ENCODE peak calls at places on chromosomes 12 and 14, in seven cellular contexts. C is OCI-LY7, F is GM10248, N is lower leg skin, K is hepatocyte, I is lower lobe of right lung, X is tibial artery. D is an unnamed sample.
A peak's percentile ranks its signal among the peaks of the same experiment; 100 is the strongest.

GRCh38 chr14:58061581-58061980 is 90.4 kb downstream of the ARMH4 start:
- DNase-seq in C (no peak), F (no peak), N (no peak), K (no peak), I (no peak), X (no peak), D (no peak)

GRCh38 chr12:126492181-126492580 is 1426.9 kb downstream of the AACS start:
- DNase-seq in C (no peak), F (no peak), N (no peak), K (no peak), I (no peak), X (no peak), D (no peak)

GRCh38 chr14:89485264-89485663 is 68.2 kb upstream of the FOXN3 start:
- DNase-seq in C (no peak), F (no peak), N (no peak), K (no peak), I (no peak), X (peak; percentile 45), D (no peak)

GRCh38 chr14:104280085-104280901 is 141.9 kb downstream of the KIF26A start:
- DNase-seq in C (no peak), F (no peak), N (no peak), K (no peak), I (peak; percentile 32), X (peak; percentile 49), D (peak; percentile 81)

GRCh38 chr14:97603201-97603600 is 806.0 kb downstream of the VRK1 start:
- DNase-seq in C (no peak), F (no peak), N (no peak), K (no peak), I (no peak), X (no peak), D (no peak)

GRCh38 chr14:50233335-50234250 is 2.2 kb upstream of the SOS2 start:
- DNase-seq in C (no peak), F (no peak), N (no peak), K (no peak), I (no peak), X (no peak), D (no peak)

GRCh38 chr12:23349550-23349949 is 599.9 kb downstream of the SOX5 start:
- DNase-seq in C (no peak), F (no peak), N (no peak), K (no peak), I (no peak), X (no peak), D (no peak)

GRCh38 chr12:98408681-98409080 is 106.7 kb upstream of the TMPO start:
- DNase-seq in C (no peak), F (no peak), N (no peak), K (no peak), I (no peak), X (no peak), D (no peak)

GRCh38 chr12:92297405-92297804 is 151.8 kb upstream of the BTG1 start:
- DNase-seq in C (no peak), F (no peak), N (no peak), K (no peak), I (no peak), X (no peak), D (no peak)

GRCh38 chr12:24499151-24500146 is 449.5 kb downstream of the BCAT1 start:
- DNase-seq in C (no peak), F (no peak), N (no peak), K (peak; percentile 9), I (no peak), X (no peak), D (no peak)

GRCh38 chr12:24500466-24501232 is 448.3 kb downstream of the BCAT1 start:
- DNase-seq in C (no peak), F (no peak), N (no peak), K (no peak), I (no peak), X (no peak), D (no peak)

GRCh38 chr12:24494401-24494800 is 454.5 kb downstream of the BCAT1 start:
- DNase-seq in C (no peak), F (no peak), N (no peak), K (no peak), I (no peak), X (no peak), D (no peak)

GRCh38 chr12:24491968-24492367 is 456.9 kb downstream of the BCAT1 start:
- DNase-seq in C (no peak), F (no peak), N (no peak), K (no peak), I (no peak), X (no peak), D (no peak)

DNA sequence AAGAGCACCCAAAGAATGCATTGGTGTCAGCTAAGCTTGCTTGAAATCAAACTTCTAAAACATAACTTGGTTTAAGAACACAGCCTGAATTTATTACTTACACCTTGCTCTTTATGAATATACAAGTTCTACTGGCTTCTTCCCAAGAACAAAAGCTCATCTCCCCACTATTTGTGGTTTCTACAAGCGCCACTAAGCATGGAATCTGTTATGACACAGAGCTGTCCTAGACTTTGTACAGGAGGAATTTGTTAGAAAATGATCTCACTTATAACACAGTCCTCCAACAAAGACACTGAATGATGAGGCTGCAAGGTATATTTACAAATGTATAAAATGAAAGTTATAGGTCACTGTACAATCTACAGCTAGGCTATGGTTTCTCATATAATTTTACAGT is 452.1 kb downstream of the BCAT1 start:
- DNase-seq in C (no peak), F (no peak), N (no peak), K (no peak), I (no peak), X (no peak), D (no peak)
- TF ChIP-seq CTCF in C (no peak), F (no peak), N (no peak), K (no peak), I (no peak), X (no peak), D (no peak)

GRCh38 chr12:132456944-132457495 is 32.9 kb upstream of the FBRSL1 start:
- DNase-seq in C (no peak), F (no peak), N (no peak), K (no peak), I (no peak), X (no peak), D (peak; percentile 75)

GRCh38 chr12:132458441-132459225 is 31.3 kb upstream of the FBRSL1 start:
- DNase-seq in C (no peak), F (no peak), N (no peak), K (no peak), I (no peak), X (no peak), D (peak; percentile 64)

GRCh38 chr12:132461526-132461925 is 28.4 kb upstream of the FBRSL1 start:
- DNase-seq in C (no peak), F (no peak), N (no peak), K (no peak), I (no peak), X (no peak), D (peak; percentile 42)

GRCh38 chr12:132460571-132460970 is 29.4 kb upstream of the FBRSL1 start:
- DNase-seq in C (no peak), F (no peak), N (no peak), K (no peak), I (no peak), X (no peak), D (peak; percentile 55)

DNA sequence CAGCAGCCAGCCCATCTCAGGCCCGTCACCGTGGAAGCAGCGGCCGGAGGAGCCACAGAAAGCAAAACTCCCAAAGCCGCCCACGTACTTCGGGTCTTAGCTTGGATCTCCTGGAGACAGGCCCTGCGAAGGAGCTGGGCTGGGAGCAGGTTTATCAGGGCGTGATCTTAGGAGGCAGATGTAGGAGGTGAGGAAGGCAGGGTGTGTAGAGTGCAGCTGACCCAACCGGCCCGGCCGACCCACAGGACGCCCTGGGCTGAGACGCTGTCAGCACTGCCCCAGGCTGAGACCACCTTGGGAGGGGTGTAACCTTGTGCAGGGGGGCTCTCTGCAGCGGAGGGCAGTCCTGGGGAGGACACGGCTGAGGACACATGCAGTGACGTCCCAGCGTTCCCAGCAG is 30.7 kb upstream of the FBRSL1 start:
- DNase-seq in C (no peak), F (no peak), N (no peak), K (no peak), I (no peak), X (no peak), D (peak; percentile 80)
- TF ChIP-seq CTCF in C (no peak), F (no peak), N (no peak), K (no peak), I (no peak), X (no peak), D (no peak)

DNA sequence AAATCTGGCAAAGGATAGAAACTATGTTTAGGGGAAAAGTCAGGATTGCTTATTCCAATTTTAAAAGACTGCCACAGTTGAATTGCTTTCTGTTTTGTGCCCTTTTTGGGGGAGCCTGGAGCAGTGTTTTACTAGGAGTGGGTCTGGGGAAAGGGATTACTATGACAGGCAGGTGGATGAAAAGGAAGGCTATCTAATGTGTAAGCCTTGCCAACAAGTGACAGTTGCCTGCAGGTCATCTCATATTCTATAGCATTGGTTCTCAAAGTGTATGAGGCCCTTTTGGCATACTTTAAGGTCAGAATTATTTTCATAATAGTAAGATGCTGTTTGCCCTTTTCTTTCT is 4.1 kb downstream of the EID3 start:
- DNase-seq in C (no peak), F (no peak), N (no peak), K (no peak), I (no peak), X (no peak), D (no peak)
- TF ChIP-seq CTCF in C (no peak), F (no peak), N (no peak), K (no peak), I (no peak), X (no peak), D (no peak)

DNA sequence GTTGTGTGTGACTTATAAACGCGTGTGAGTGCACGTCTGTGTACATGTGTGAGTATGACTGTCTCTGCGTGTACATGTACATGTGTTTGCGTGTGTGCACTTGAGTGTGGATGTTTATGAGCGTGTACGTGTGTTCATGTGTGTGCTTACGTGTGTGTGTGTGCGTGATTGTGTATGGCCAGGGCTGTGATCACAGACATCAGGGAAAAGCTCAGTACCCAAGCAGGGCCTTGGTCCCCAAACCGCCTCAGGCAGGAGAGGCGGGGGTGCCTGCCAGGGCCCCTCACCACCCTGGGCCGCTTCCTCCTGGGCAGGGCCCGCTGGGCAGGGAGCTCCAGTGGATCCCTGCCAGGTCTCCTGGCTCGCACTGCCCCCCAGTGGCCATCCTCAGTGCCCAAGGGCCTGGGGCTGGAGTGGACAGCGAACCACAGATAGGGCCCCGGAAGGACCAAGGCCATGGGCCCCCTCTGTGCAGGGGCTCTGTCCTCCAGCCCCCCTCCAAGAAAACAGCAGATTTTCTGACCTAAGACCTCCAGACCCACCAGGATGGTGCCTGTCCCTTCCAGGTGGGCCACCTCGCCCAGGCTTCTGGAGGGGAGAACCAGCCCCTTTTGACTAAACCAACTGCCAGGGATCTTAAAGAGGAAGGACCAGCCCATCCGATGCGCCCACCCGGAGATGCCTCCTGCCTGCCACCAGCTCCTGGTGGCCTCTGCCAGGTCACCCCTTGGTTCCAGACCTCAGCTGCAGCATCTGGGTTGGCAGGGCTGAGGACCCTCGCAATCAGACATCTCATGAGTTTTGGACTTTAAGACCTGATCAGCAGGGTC is 326.0 kb upstream of the DIO3 start:
- DNase-seq in C (peak; percentile 14), F (peak; percentile 48), N (peak; percentile 21), K (peak; percentile 83), I (peak; percentile 69), X (peak; percentile 66), D (no peak)
- TF ChIP-seq CTCF in C (peak; percentile 69), F (peak; percentile 46), N (no peak), K (peak; percentile 67), I (peak; percentile 71), X (peak; percentile 39), D (peak; percentile 91)